ENCODE peak calls at places on chromosomes 16 and 17, in ten cellular contexts. One of them, this sample, is unnamed.

GRCh38 chr17:54494731-54495715 is 405.6 kb upstream of the TOM1L1 start:
- DNase-seq in Peyer's patch: no peak
- DNase-seq in body of pancreas: no peak
- DNase-seq in spleen: no peak
- DNase-seq in uterus: no peak
- DNase-seq in GM12878: no peak
- DNase-seq in GM12891: no peak
- DNase-seq in right lobe of liver: no peak
- DNase-seq in stomach: no peak
- DNase-seq in ovary: no peak
- DNase-seq in this sample: no peak

GRCh38 chr17:11768981-11769380 is 170.7 kb downstream of the DNAH9 start:
- DNase-seq in ovary: no peak
- DNase-seq in body of pancreas: no peak
- DNase-seq in GM12891: no peak
- DNase-seq in Peyer's patch: no peak
- DNase-seq in GM12878: no peak
- DNase-seq in spleen: no peak
- DNase-seq in uterus: no peak
- DNase-seq in right lobe of liver: no peak
- DNase-seq in stomach: no peak
- DNase-seq in this sample: no peak

GRCh38 chr17:45828171-45829133 is 16.2 kb upstream of the SPPL2C start:
- DNase-seq in GM12878: no peak
- DNase-seq in spleen: no peak
- DNase-seq in Peyer's patch: no peak
- DNase-seq in body of pancreas: no peak
- DNase-seq in stomach: no peak
- DNase-seq in GM12891: no peak
- DNase-seq in right lobe of liver: no peak
- DNase-seq in uterus: no peak
- DNase-seq in ovary: no peak
- DNase-seq in this sample: no peak

GRCh38 chr16:50815382-50815781 is 73.5 kb downstream of the CYLD start:
- DNase-seq in uterus: no peak
- DNase-seq in GM12878: no peak
- DNase-seq in Peyer's patch: no peak
- DNase-seq in GM12891: no peak
- DNase-seq in right lobe of liver: no peak
- DNase-seq in ovary: no peak
- DNase-seq in stomach: no peak
- DNase-seq in spleen: no peak
- DNase-seq in body of pancreas: no peak
- DNase-seq in this sample: no peak

GRCh38 chr17:45038771-45039634 is 12.4 kb downstream of the DCAKD start:
- DNase-seq in spleen: no peak
- DNase-seq in GM12878: no peak
- DNase-seq in body of pancreas: no peak
- DNase-seq in stomach: no peak
- DNase-seq in GM12891: no peak
- DNase-seq in ovary: peak; percentile 65
- DNase-seq in Peyer's patch: no peak
- DNase-seq in right lobe of liver: no peak
- DNase-seq in uterus: peak; percentile 47
- DNase-seq in this sample: no peak

GRCh38 chr17:47203984-47204721 is 5.0 kb upstream of the MYL4 start:
- DNase-seq in right lobe of liver: no peak
- DNase-seq in Peyer's patch: no peak
- DNase-seq in GM12891: no peak
- DNase-seq in body of pancreas: no peak
- DNase-seq in GM12878: no peak
- DNase-seq in spleen: no peak
- DNase-seq in stomach: no peak
- DNase-seq in uterus: no peak
- DNase-seq in ovary: no peak
- DNase-seq in this sample: no peak

GRCh38 chr17:82565551-82565950 is 46.0 kb downstream of the FOXK2 start:
- DNase-seq in Peyer's patch: no peak
- DNase-seq in uterus: no peak
- DNase-seq in spleen: no peak
- DNase-seq in ovary: no peak
- DNase-seq in stomach: no peak
- DNase-seq in GM12878: no peak
- DNase-seq in GM12891: no peak
- DNase-seq in right lobe of liver: no peak
- DNase-seq in body of pancreas: no peak
- DNase-seq in this sample: no peak

GRCh38 chr17:2798679-2799078 is 2.4 kb downstream of the RAP1GAP2 start:
- DNase-seq in ovary: no peak
- DNase-seq in GM12891: no peak
- DNase-seq in stomach: no peak
- DNase-seq in uterus: no peak
- DNase-seq in GM12878: no peak
- DNase-seq in spleen: peak; percentile 78
- DNase-seq in right lobe of liver: no peak
- DNase-seq in Peyer's patch: no peak
- DNase-seq in body of pancreas: no peak
- DNase-seq in this sample: no peak

GRCh38 chr16:50985733-50986132 is 165.3 kb downstream of the SALL1 start:
- DNase-seq in uterus: no peak
- DNase-seq in spleen: no peak
- DNase-seq in Peyer's patch: no peak
- DNase-seq in stomach: no peak
- DNase-seq in GM12878: no peak
- DNase-seq in GM12891: no peak
- DNase-seq in right lobe of liver: no peak
- DNase-seq in ovary: no peak
- DNase-seq in body of pancreas: no peak
- DNase-seq in this sample: no peak

GRCh38 chr17:20083460-20083859 is 74.3 kb downstream of the SPECC1 start:
- DNase-seq in GM12878: no peak
- DNase-seq in GM12891: no peak
- DNase-seq in ovary: no peak
- DNase-seq in Peyer's patch: no peak
- DNase-seq in stomach: no peak
- DNase-seq in right lobe of liver: no peak
- DNase-seq in body of pancreas: no peak
- DNase-seq in spleen: no peak
- DNase-seq in uterus: no peak
- DNase-seq in this sample: no peak

GRCh38 chr16:19503461-19504075 is 18.3 kb downstream of the GDE1 start:
- DNase-seq in stomach: no peak
- DNase-seq in Peyer's patch: no peak
- DNase-seq in spleen: no peak
- DNase-seq in right lobe of liver: no peak
- DNase-seq in body of pancreas: no peak
- DNase-seq in GM12878: no peak
- DNase-seq in GM12891: no peak
- DNase-seq in uterus: no peak
- DNase-seq in ovary: no peak
- DNase-seq in this sample: no peak

GRCh38 chr16:67561501-67561823 is 864 bp upstream of the CTCF start:
- DNase-seq in right lobe of liver: no peak
- DNase-seq in GM12891: no peak
- DNase-seq in ovary: no peak
- DNase-seq in spleen: no peak
- DNase-seq in Peyer's patch: no peak
- DNase-seq in body of pancreas: no peak
- DNase-seq in uterus: no peak
- DNase-seq in GM12878: no peak
- DNase-seq in stomach: no peak
- DNase-seq in this sample: no peak

GRCh38 chr16:67562918-67563707 is 787 bp downstream of the CTCF start:
- DNase-seq in ovary: peak; percentile 58
- DNase-seq in body of pancreas: peak; percentile 68
- DNase-seq in spleen: peak; percentile 94
- DNase-seq in GM12891: no peak
- DNase-seq in Peyer's patch: peak; percentile 82
- DNase-seq in right lobe of liver: peak; percentile 76
- DNase-seq in GM12878: no peak
- DNase-seq in stomach: peak; percentile 65
- DNase-seq in uterus: peak; percentile 61
- DNase-seq in this sample: peak; percentile 92

GRCh38 chr16:67562526-67562917 is at the start of gene CTCF:
- DNase-seq in GM12878: no peak
- DNase-seq in uterus: peak; percentile 86
- DNase-seq in spleen: peak; percentile 98
- DNase-seq in GM12891: no peak
- DNase-seq in body of pancreas: peak; percentile 84
- DNase-seq in Peyer's patch: peak; percentile 92
- DNase-seq in ovary: peak; percentile 83
- DNase-seq in stomach: peak; percentile 85
- DNase-seq in right lobe of liver: peak; percentile 89
- DNase-seq in this sample: peak; percentile 92

GRCh38 chr16:67560827-67561342 is 1.4 kb upstream of the CTCF start:
- DNase-seq in GM12891: no peak
- DNase-seq in ovary: no peak
- DNase-seq in spleen: peak; percentile 48
- DNase-seq in stomach: no peak
- DNase-seq in GM12878: no peak
- DNase-seq in uterus: no peak
- DNase-seq in body of pancreas: no peak
- DNase-seq in right lobe of liver: no peak
- DNase-seq in Peyer's patch: no peak
- DNase-seq in this sample: peak; percentile 42

DNA sequence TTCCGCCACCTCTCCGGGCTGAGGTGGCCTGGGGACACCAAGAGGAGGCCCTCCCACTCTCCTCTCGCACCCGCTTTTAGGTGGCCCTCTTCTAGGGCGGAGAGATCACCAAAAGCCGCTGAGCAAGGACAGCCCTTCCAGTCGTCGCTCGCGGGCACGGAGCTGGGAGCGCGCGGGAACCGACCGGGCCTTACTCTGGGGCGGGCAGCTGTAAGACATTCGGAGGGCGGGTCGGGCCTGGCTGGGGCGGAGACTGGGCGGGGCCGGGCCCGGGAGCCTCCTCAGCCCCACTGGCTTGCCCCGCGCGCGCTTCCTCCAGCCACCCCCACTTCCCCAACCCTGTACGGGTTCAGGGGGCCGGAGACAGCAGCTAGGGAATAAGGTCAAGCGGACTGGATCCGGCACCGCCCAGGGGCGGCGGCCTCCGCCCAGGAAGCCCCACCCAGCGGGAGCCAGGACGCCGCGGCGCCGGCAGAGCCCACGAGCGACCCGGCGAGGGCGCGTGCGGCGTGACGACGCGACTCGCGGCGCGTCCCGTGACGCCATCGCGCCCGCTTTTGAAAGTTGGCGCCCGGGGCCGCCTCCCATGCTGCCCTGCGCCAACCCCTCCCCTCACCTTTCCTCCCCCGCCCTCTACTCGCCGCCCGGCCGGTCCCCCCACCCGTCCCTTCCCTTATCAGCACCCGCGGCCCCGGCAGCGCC is 351 bp upstream of the CTCF start:
- DNase-seq in stomach: peak; percentile 96
- DNase-seq in ovary: peak; percentile 94
- DNase-seq in GM12891: peak; percentile 85
- DNase-seq in Peyer's patch: peak; percentile 98
- DNase-seq in GM12878: peak; percentile 89
- DNase-seq in body of pancreas: peak; percentile 96
- DNase-seq in right lobe of liver: peak; percentile 99
- DNase-seq in uterus: peak; percentile 96
- DNase-seq in spleen: peak; percentile 100
- DNase-seq in this sample: peak; percentile 99
- TF ChIP-seq POLR2A in stomach: peak; percentile 15
- TF ChIP-seq POLR2A in ovary: no peak
- TF ChIP-seq POLR2A in GM12891: peak; percentile 69
- TF ChIP-seq POLR2A in Peyer's patch: peak; percentile 51
- TF ChIP-seq POLR2A in GM12878: peak; percentile 83
- TF ChIP-seq POLR2A in body of pancreas: peak; percentile 67
- TF ChIP-seq POLR2A in right lobe of liver: peak; percentile 74
- TF ChIP-seq POLR2A in uterus: peak; percentile 39
- TF ChIP-seq POLR2A in spleen: peak; percentile 44
- TF ChIP-seq POLR2A in this sample: peak; percentile 89

GRCh38 chr17:76881408-76881807 is 13.2 kb downstream of the MGAT5B start:
- DNase-seq in body of pancreas: no peak
- DNase-seq in uterus: no peak
- DNase-seq in GM12891: no peak
- DNase-seq in spleen: peak; percentile 51
- DNase-seq in stomach: no peak
- DNase-seq in ovary: no peak
- DNase-seq in right lobe of liver: no peak
- DNase-seq in GM12878: no peak
- DNase-seq in Peyer's patch: no peak
- DNase-seq in this sample: no peak
- TF ChIP-seq POLR2A in body of pancreas: no peak
- TF ChIP-seq POLR2A in uterus: no peak
- TF ChIP-seq POLR2A in GM12891: no peak
- TF ChIP-seq POLR2A in spleen: no peak
- TF ChIP-seq POLR2A in stomach: no peak
- TF ChIP-seq POLR2A in ovary: no peak
- TF ChIP-seq POLR2A in right lobe of liver: no peak
- TF ChIP-seq POLR2A in GM12878: no peak
- TF ChIP-seq POLR2A in Peyer's patch: no peak
- TF ChIP-seq POLR2A in this sample: no peak

DNA sequence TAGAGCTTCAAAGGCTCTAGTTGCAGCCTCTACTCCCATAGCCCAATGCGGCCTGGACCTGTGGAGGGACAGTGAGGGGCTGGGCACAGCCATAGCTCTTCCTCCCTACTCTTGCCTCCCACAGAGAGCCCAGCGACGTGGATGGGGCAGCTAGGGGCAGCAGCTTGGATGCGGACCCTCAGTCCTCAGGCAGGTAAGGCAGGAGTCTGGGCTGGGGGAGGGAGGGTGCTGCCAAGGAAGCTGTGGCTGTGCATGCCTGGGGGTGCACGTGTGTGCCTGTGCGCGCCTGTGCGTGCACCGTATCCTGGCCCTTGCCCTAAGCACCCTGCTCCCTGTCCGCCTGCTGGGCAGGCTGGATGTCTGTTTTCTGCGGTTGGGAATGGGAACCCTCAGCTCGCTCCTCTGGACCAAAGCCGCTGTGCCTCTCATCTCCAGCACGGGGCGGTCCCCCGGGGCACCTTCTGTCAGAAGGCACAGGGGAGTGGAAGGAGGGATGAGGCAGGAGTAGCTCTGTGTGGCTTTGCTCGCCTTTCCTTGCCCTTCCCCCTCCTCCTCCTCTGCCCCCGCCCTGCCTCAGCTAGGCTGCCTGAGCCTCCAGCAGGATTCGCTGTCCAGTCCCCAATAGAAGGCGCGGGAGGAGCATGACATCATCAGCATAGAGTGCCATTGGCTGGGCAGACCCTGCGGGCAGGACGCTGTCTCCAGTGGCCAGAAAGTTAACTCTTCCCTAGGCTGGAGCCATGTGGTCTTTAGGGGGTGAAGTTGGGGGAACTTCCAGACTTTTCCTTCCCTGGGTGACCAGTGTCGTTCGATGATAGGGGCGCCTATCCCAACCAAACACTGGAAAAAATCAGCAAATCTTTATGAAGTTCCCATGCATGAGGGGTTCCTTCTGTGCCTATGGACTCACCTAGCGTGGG is 797 bp downstream of the PRCD start:
- DNase-seq in GM12878: no peak
- DNase-seq in uterus: peak; percentile 92
- DNase-seq in body of pancreas: peak; percentile 88
- DNase-seq in stomach: peak; percentile 92
- DNase-seq in ovary: peak; percentile 92
- DNase-seq in Peyer's patch: peak; percentile 82
- DNase-seq in GM12891: peak; percentile 70
- DNase-seq in right lobe of liver: peak; percentile 88
- DNase-seq in spleen: peak; percentile 88
- DNase-seq in this sample: peak; percentile 74
- TF ChIP-seq POLR2A in GM12878: no peak
- TF ChIP-seq POLR2A in uterus: peak; percentile 53
- TF ChIP-seq POLR2A in body of pancreas: peak; percentile 33
- TF ChIP-seq POLR2A in stomach: no peak
- TF ChIP-seq POLR2A in ovary: peak; percentile 29
- TF ChIP-seq POLR2A in Peyer's patch: no peak
- TF ChIP-seq POLR2A in GM12891: no peak
- TF ChIP-seq POLR2A in right lobe of liver: no peak
- TF ChIP-seq POLR2A in spleen: no peak
- TF ChIP-seq POLR2A in this sample: no peak

GRCh38 chr17:39199673-39199985 is 454 bp upstream of the RPL19 start:
- DNase-seq in uterus: no peak
- DNase-seq in ovary: peak; percentile 32
- DNase-seq in GM12891: no peak
- DNase-seq in right lobe of liver: no peak
- DNase-seq in stomach: no peak
- DNase-seq in spleen: no peak
- DNase-seq in body of pancreas: no peak
- DNase-seq in Peyer's patch: no peak
- DNase-seq in GM12878: no peak
- DNase-seq in this sample: no peak
- TF ChIP-seq POLR2A in uterus: no peak
- TF ChIP-seq POLR2A in ovary: peak; percentile 42
- TF ChIP-seq POLR2A in GM12891: no peak
- TF ChIP-seq POLR2A in right lobe of liver: no peak
- TF ChIP-seq POLR2A in stomach: no peak
- TF ChIP-seq POLR2A in spleen: no peak
- TF ChIP-seq POLR2A in body of pancreas: no peak
- TF ChIP-seq POLR2A in Peyer's patch: no peak
- TF ChIP-seq POLR2A in GM12878: no peak
- TF ChIP-seq POLR2A in this sample: no peak